ENCODE peak calls at places on chromosome 16, in four cellular contexts. One of them, this sample, is unnamed. For H3K27me3, the result is how much of the 10 kb centered on the place peaks cover.

GRCh38 chr16:76955629-76956028 is 235.4 kb upstream of the MON1B start:
- DNase-seq in thoracic aorta: no peak
- DNase-seq in CD4-positive, alpha-beta memory T cell: no peak
- DNase-seq in heart right ventricle: no peak
- DNase-seq in this sample: no peak

GRCh38 chr16:71262391-71262790 is 26.8 kb downstream of the CMTR2 start:
- DNase-seq in thoracic aorta: no peak
- DNase-seq in CD4-positive, alpha-beta memory T cell: no peak
- DNase-seq in heart right ventricle: no peak
- DNase-seq in this sample: no peak

GRCh38 chr16:27316038-27316680 is 2.4 kb downstream of the IL4R start:
- DNase-seq in heart right ventricle: no peak
- DNase-seq in CD4-positive, alpha-beta memory T cell: no peak
- DNase-seq in thoracic aorta: no peak
- DNase-seq in this sample: no peak

GRCh38 chr16:83215417-83216001 is 588.7 kb downstream of the CDH13 start:
- DNase-seq in heart right ventricle: peak
- DNase-seq in thoracic aorta: no peak
- DNase-seq in CD4-positive, alpha-beta memory T cell: peak
- DNase-seq in this sample: no peak

GRCh38 chr16:87499189-87499486 is 6.3 kb upstream of the ZCCHC14 start:
- DNase-seq in CD4-positive, alpha-beta memory T cell: no peak
- DNase-seq in heart right ventricle: no peak
- DNase-seq in thoracic aorta: no peak
- DNase-seq in this sample: no peak

GRCh38 chr16:55642611-55643010 is 13.2 kb upstream of the SLC6A2 start:
- DNase-seq in heart right ventricle: no peak
- DNase-seq in thoracic aorta: no peak
- DNase-seq in CD4-positive, alpha-beta memory T cell: no peak
- DNase-seq in this sample: no peak

GRCh38 chr16:21277927-21278706 is at the start of gene CRYM:
- DNase-seq in thoracic aorta: no peak
- DNase-seq in CD4-positive, alpha-beta memory T cell: peak
- DNase-seq in heart right ventricle: peak
- DNase-seq in this sample: no peak

GRCh38 chr16:75095204-75095621 is 21.4 kb downstream of the LDHD start:
- DNase-seq in thoracic aorta: no peak
- DNase-seq in heart right ventricle: no peak
- DNase-seq in CD4-positive, alpha-beta memory T cell: no peak
- DNase-seq in this sample: no peak

GRCh38 chr16:67269766-67270165 is 9.6 kb upstream of the PLEKHG4 start:
- DNase-seq in thoracic aorta: no peak
- DNase-seq in heart right ventricle: no peak
- DNase-seq in CD4-positive, alpha-beta memory T cell: no peak
- DNase-seq in this sample: no peak

GRCh38 chr16:5928476-5929055 is 831.0 kb upstream of the EEF2KMT start:
- DNase-seq in CD4-positive, alpha-beta memory T cell: no peak
- DNase-seq in thoracic aorta: no peak
- DNase-seq in heart right ventricle: no peak
- DNase-seq in this sample: no peak

GRCh38 chr16:89045881-89046280 is 47.8 kb upstream of the ACSF3 start:
- DNase-seq in thoracic aorta: no peak
- DNase-seq in CD4-positive, alpha-beta memory T cell: no peak
- DNase-seq in heart right ventricle: no peak
- DNase-seq in this sample: no peak
- H3K27me3 ChIP-seq in thoracic aorta: under half
- H3K27me3 ChIP-seq in CD4-positive, alpha-beta memory T cell: under half
- H3K27me3 ChIP-seq in heart right ventricle: under half
- H3K27me3 ChIP-seq in this sample: under half

GRCh38 chr16:53201900-53202299 is 147.1 kb downstream of the CHD9 start:
- DNase-seq in heart right ventricle: no peak
- DNase-seq in CD4-positive, alpha-beta memory T cell: no peak
- DNase-seq in thoracic aorta: no peak
- DNase-seq in this sample: no peak
- H3K4me3 ChIP-seq in heart right ventricle: no peak
- H3K4me3 ChIP-seq in CD4-positive, alpha-beta memory T cell: no peak
- H3K4me3 ChIP-seq in thoracic aorta: no peak
- H3K4me3 ChIP-seq in this sample: no peak

GRCh38 chr16:69325784-69326171 is 4.6 kb downstream of the PDF start:
- DNase-seq in heart right ventricle: no peak
- DNase-seq in thoracic aorta: no peak
- DNase-seq in CD4-positive, alpha-beta memory T cell: no peak
- DNase-seq in this sample: no peak
- H3K27me3 ChIP-seq in heart right ventricle: under half
- H3K27me3 ChIP-seq in thoracic aorta: under half
- H3K27me3 ChIP-seq in CD4-positive, alpha-beta memory T cell: under half
- H3K27me3 ChIP-seq in this sample: under half

DNA sequence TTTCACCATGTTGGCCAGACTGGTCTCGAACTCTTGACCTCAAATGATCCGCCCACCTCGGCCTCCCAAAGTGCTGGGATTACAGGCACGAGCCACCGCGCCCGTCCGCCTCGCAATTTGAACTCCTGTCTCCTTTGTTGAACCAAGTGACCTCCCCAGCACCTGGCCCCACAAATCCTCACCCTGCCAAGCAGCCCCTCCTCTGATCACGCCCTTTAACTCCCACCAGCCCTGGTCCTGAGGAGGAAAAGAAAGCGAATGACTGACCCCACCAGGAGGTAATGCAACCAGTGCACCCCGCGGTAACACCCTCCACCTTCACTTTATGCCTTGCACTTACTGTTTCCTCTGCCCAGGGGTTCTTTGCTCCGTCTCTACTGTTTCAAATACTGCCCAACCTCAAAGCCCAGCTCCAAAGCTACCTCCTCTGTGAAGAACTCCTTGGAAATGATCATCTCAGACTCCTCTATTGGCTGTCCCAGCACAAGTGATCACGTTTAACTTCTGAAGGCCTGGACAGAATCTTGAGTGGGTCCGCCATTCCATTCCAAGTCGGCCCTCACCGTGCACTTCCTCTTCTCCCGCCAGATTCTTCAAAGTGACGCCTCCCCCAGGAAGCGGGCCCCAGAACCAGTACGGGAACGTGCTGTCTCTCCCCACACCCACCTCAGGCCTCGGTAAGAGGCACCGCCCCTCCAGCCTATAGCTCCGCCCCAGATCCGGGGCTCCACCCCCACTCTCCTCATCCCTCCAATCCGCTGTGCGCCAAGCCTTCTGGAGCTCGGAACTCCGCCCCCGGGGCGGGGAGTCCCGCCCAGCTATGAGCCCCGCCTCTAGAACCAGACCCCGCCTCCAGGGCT is 4.4 kb downstream of the CD19 start:
- DNase-seq in thoracic aorta: peak
- DNase-seq in heart right ventricle: peak
- DNase-seq in CD4-positive, alpha-beta memory T cell: peak
- DNase-seq in this sample: no peak
- H3K4me3 ChIP-seq in thoracic aorta: peak
- H3K4me3 ChIP-seq in heart right ventricle: peak
- H3K4me3 ChIP-seq in CD4-positive, alpha-beta memory T cell: peak
- H3K4me3 ChIP-seq in this sample: no peak

GRCh38 chr16:804193-805048 is 3.9 kb upstream of the GNG13 start:
- DNase-seq in thoracic aorta: no peak
- DNase-seq in CD4-positive, alpha-beta memory T cell: no peak
- DNase-seq in heart right ventricle: no peak
- DNase-seq in this sample: no peak
- H3K27me3 ChIP-seq in thoracic aorta: under half
- H3K27me3 ChIP-seq in CD4-positive, alpha-beta memory T cell: under half
- H3K27me3 ChIP-seq in heart right ventricle: under half
- H3K27me3 ChIP-seq in this sample: under half

GRCh38 chr16:89174055-89174827 is 2.7 kb downstream of the CDH15 start:
- DNase-seq in CD4-positive, alpha-beta memory T cell: no peak
- DNase-seq in heart right ventricle: no peak
- DNase-seq in thoracic aorta: no peak
- DNase-seq in this sample: no peak
- H3K4me3 ChIP-seq in CD4-positive, alpha-beta memory T cell: no peak
- H3K4me3 ChIP-seq in heart right ventricle: no peak
- H3K4me3 ChIP-seq in thoracic aorta: no peak
- H3K4me3 ChIP-seq in this sample: no peak

DNA sequence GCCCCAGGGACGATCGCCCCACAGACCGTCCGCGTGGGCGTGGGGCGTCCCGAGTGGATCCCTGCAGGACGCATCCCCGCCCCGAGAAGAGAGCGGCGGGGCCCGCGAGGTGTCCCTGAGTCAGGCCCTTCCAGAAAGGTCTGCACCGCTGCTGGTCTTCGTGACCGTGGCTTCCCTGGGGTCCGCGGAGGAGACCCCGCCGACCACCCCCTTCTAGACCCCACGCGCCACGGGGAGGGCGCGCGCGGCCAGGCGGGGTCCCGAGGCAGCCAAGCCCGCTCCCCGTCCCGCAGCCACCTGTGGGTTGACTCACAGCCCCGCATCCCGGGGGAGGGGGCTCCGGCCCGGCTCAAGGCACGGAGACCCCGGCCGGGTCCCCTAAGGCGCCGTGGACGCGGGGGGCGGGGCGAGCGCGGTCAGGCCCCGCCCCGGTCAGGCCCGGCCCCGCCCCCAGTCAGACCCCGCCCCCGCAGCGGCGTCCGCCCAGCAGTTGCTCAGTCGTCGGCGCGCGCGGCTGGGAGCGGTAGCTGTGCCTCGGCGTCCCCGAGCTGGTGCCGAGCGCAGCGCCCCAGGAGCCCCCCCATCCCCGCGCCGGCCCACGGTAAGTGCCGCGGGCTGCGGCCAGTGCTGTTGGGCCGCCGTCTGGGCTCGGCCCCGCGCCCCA is at the start of gene BAIAP3:
- DNase-seq in heart right ventricle: peak
- DNase-seq in thoracic aorta: no peak
- DNase-seq in CD4-positive, alpha-beta memory T cell: peak
- DNase-seq in this sample: no peak
- H3K27me3 ChIP-seq in heart right ventricle: half or more
- H3K27me3 ChIP-seq in thoracic aorta: under half
- H3K27me3 ChIP-seq in CD4-positive, alpha-beta memory T cell: under half
- H3K27me3 ChIP-seq in this sample: under half

GRCh38 chr16:30561212-30561816 is 3.1 kb upstream of the ZNF764 start:
- DNase-seq in CD4-positive, alpha-beta memory T cell: no peak
- DNase-seq in heart right ventricle: peak
- DNase-seq in thoracic aorta: no peak
- DNase-seq in this sample: no peak
- H3K4me3 ChIP-seq in CD4-positive, alpha-beta memory T cell: peak
- H3K4me3 ChIP-seq in heart right ventricle: peak
- H3K4me3 ChIP-seq in thoracic aorta: peak
- H3K4me3 ChIP-seq in this sample: peak

DNA sequence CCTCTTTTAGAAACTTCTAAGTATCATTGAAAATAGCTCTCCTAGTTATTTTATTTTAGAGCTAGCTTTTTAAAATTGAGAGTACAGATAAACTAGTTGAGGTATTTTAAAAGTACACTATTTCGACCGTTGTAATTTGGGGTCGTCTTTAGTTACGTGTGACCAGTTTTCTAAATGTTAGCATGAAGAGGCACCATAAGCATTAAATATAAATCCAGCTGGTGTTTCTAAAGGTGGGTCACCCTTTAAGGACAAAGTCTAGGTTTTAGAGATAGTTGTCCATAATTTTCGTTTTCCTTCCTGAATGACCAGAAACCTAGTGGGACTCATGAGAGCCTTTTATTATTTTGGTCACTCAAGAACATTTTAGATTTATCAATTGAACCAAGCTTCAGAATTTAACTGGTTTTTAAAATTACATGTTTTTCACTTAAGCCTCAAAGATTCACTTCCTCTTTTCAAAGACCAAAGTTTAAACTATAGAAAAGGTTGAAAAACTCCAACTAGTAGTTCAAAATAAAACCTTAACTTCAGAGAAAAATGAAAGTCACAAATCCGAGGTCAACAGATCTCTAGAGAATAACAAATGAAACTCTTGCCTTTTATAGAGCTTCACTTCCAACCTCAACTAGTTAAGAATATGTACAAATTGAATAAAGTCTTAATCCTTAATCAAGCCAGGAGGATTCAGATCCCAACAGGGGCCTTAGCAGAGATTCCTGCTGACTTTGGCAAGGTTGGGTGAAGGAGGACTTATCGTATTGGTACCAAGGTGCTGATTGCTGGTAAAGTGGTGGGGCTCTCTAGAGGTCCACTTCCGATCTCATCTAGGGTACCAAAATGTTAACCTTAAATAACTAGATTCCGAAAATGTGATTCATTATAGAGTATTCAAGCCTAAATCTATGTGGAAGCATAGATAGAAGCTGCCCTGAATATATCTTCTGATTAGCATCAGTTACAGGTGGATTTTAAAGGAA is 32.5 kb downstream of the PHKB start:
- DNase-seq in CD4-positive, alpha-beta memory T cell: no peak
- DNase-seq in heart right ventricle: no peak
- DNase-seq in thoracic aorta: no peak
- DNase-seq in this sample: no peak
- H3K27me3 ChIP-seq in CD4-positive, alpha-beta memory T cell: under half
- H3K27me3 ChIP-seq in heart right ventricle: under half
- H3K27me3 ChIP-seq in thoracic aorta: under half
- H3K27me3 ChIP-seq in this sample: under half

This sample was measured in vagina.